ENCODE peak calls at places on chromosomes 6 and 20, in seven cellular contexts. M, E, D, T, O, J and L are unnamed samples.

GRCh38 chr6:130362128-130362527 is 3.7 kb upstream of the TMEM200A start:
- DNase-seq in M (no peak), E (peak), D (no peak), T (no peak), O (no peak), J (no peak), L (no peak)

GRCh38 chr20:17614812-17615644 is 45.2 kb downstream of the DSTN start:
- DNase-seq in M (no peak), E (no peak), D (no peak), T (peak), O (no peak), J (no peak), L (no peak)

GRCh38 chr6:40587240-40588069 is at the start of gene LRFN2:
- DNase-seq in M (peak), E (peak), D (peak), T (peak), O (peak), J (peak), L (peak)

GRCh38 chr6:166308769-166309589 is 787 bp upstream of the PRR18 start:
- DNase-seq in M (no peak), E (no peak), D (no peak), T (no peak), O (no peak), J (no peak), L (no peak)

GRCh38 chr20:347640-348484 is 951 bp downstream of the NRSN2 start:
- DNase-seq in M (peak), E (peak), D (peak), T (peak), O (peak), J (no peak), L (peak)

GRCh38 chr6:137175157-137175889 is 1.9 kb upstream of the IL22RA2 start:
- DNase-seq in M (no peak), E (no peak), D (no peak), T (no peak), O (no peak), J (no peak), L (no peak)

GRCh38 chr6:163263998-163264661 is 150.4 kb upstream of the QKI start:
- DNase-seq in M (peak), E (no peak), D (no peak), T (no peak), O (no peak), J (no peak), L (no peak)

GRCh38 chr20:50957276-50957675 is 1.1 kb downstream of the DPM1 start:
- DNase-seq in M (no peak), E (no peak), D (peak), T (no peak), O (no peak), J (no peak), L (no peak)

GRCh38 chr6:38489951-38490350 is 149.8 kb downstream of the BTBD9 start:
- DNase-seq in M (no peak), E (no peak), D (peak), T (no peak), O (no peak), J (no peak), L (no peak)

GRCh38 chr20:59082077-59082740 is 39.6 kb upstream of the PRELID3B start:
- DNase-seq in M (no peak), E (no peak), D (peak), T (no peak), O (no peak), J (peak), L (peak)

GRCh38 chr20:24093666-24094065 is 105.1 kb upstream of the GGTLC1 start:
- DNase-seq in M (no peak), E (no peak), D (no peak), T (no peak), O (no peak), J (no peak), L (no peak)

GRCh38 chr6:147881432-147881831 is 372.9 kb downstream of the SAMD5 start:
- DNase-seq in M (no peak), E (no peak), D (no peak), T (no peak), O (no peak), J (no peak), L (no peak)

GRCh38 chr6:21748343-21749063 is 155.0 kb downstream of the SOX4 start:
- DNase-seq in M (no peak), E (no peak), D (peak), T (no peak), O (no peak), J (no peak), L (peak)

GRCh38 chr20:6838181-6838826 is 70.8 kb downstream of the BMP2 start:
- DNase-seq in M (no peak), E (no peak), D (no peak), T (no peak), O (no peak), J (no peak), L (no peak)

GRCh38 chr20:16761305-16761829 is 13.2 kb downstream of the OTOR start:
- DNase-seq in M (no peak), E (peak), D (peak), T (no peak), O (peak), J (peak), L (peak)

GRCh38 chr6:46323312-46323965 is 152.7 kb upstream of the ENPP5 start:
- DNase-seq in M (no peak), E (no peak), D (peak), T (no peak), O (no peak), J (no peak), L (no peak)

GRCh38 chr6:114194362-114195343 is 148.2 kb downstream of the HS3ST5 start:
- DNase-seq in M (no peak), E (peak), D (peak), T (no peak), O (peak), J (no peak), L (no peak)

GRCh38 chr6:134352786-134353480 is 35.0 kb upstream of the SGK1 start:
- DNase-seq in M (no peak), E (no peak), D (peak), T (no peak), O (no peak), J (no peak), L (no peak)

GRCh38 chr20:18750735-18751134 is 62.8 kb upstream of the SCP2D1 start:
- DNase-seq in M (no peak), E (no peak), D (no peak), T (no peak), O (no peak), J (no peak), L (peak)

GRCh38 chr6:14804444-14805210 is 441.2 kb upstream of the JARID2 start:
- DNase-seq in M (peak), E (peak), D (peak), T (peak), O (peak), J (no peak), L (peak)

GRCh38 chr6:27161946-27162603 is 85.4 kb upstream of the PRSS16 start:
- DNase-seq in M (no peak), E (peak), D (peak), T (no peak), O (no peak), J (peak), L (peak)

GRCh38 chr6:119351005-119351394 is 1.4 kb upstream of the MAN1A1 start:
- DNase-seq in M (no peak), E (no peak), D (peak), T (no peak), O (no peak), J (peak), L (peak)

GRCh38 chr6:167270499-167271307 is 20.4 kb upstream of the UNC93A start:
- DNase-seq in M (no peak), E (no peak), D (no peak), T (peak), O (no peak), J (no peak), L (peak)

GRCh38 chr6:94894300-94894699 is 683.0 kb upstream of the MANEA start:
- DNase-seq in M (no peak), E (no peak), D (no peak), T (no peak), O (no peak), J (no peak), L (no peak)

GRCh38 chr6:6940031-6940664 is 167.6 kb upstream of the RREB1 start:
- DNase-seq in M (no peak), E (no peak), D (no peak), T (no peak), O (no peak), J (no peak), L (no peak)

GRCh38 chr6:160679402-160679769 is 15.3 kb upstream of the LPA start:
- DNase-seq in M (no peak), E (peak), D (no peak), T (no peak), O (no peak), J (no peak), L (no peak)

GRCh38 chr20:13251556-13251955 is 30.5 kb downstream of the ISM1 start:
- DNase-seq in M (no peak), E (no peak), D (no peak), T (no peak), O (no peak), J (no peak), L (no peak)

GRCh38 chr6:6125495-6125894 is 118.8 kb upstream of the NRN1 start:
- DNase-seq in M (no peak), E (peak), D (no peak), T (no peak), O (no peak), J (no peak), L (no peak)

GRCh38 chr20:20710847-20711315 is 1.6 kb downstream of the RALGAPA2 start:
- DNase-seq in M (no peak), E (no peak), D (no peak), T (no peak), O (no peak), J (no peak), L (peak)

GRCh38 chr6:14025160-14025559 is 92.4 kb upstream of the CD83 start:
- DNase-seq in M (no peak), E (no peak), D (no peak), T (no peak), O (no peak), J (no peak), L (no peak)

GRCh38 chr20:61159940-61160688 is 91.9 kb upstream of the CDH4 start:
- DNase-seq in M (no peak), E (peak), D (no peak), T (no peak), O (no peak), J (no peak), L (no peak)

GRCh38 chr20:24957326-24957996 is 8.4 kb downstream of the CST7 start:
- DNase-seq in M (no peak), E (no peak), D (no peak), T (peak), O (no peak), J (no peak), L (no peak)

GRCh38 chr20:3082306-3082951 is 2.1 kb downstream of the AVP start:
- DNase-seq in M (no peak), E (peak), D (no peak), T (no peak), O (no peak), J (no peak), L (no peak)

GRCh38 chr6:140101367-140101766 is 726.9 kb upstream of the CITED2 start:
- DNase-seq in M (no peak), E (no peak), D (peak), T (no peak), O (peak), J (no peak), L (peak)

GRCh38 chr6:144582939-144583613 is 297.9 kb downstream of the UTRN start:
- DNase-seq in M (peak), E (peak), D (peak), T (no peak), O (peak), J (no peak), L (peak)

GRCh38 chr6:81511423-81511822 is 241.1 kb downstream of the TENT5A start:
- DNase-seq in M (no peak), E (no peak), D (no peak), T (no peak), O (no peak), J (no peak), L (peak)

DNA sequence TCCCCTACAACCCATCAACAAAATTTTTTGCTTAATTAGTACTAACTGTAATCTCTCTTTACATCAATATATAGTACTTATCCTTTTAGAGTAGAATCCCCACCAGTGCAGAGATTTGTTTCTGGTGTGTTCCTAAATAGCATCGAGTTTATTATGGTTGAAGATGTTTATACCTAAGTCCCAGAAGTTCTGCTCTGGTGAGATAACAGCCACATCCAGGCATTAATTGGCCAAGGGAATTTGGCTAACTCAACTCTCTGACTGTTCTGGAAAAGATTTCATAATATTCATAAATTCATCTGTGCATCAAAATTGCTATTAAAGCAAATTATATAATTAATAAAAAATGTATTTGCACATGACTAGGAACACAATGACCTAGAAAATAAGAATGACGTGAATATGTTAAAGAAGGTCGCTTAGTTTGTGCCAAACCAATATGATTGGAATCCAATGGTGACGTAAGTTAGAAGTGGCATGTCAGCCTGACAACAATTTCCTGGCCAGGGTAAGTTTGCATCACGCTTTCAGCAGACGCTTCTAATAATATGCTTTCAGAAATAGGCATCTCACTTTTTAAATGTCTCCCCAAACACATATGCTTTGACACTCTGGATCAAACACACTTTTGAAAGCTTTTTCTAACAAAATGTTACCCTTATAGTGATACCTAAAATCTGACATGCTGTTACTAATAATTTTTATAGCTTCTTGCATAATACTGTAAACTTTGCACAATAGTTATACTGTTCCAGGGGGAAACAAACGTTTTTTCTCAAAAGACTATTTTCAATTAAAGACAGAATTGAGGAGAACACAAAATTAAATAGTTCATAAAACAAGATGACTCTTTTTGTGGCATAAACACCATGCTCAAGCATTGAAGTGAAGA is 236.7 kb downstream of the TENT5A start:
- DNase-seq in M (no peak), E (no peak), D (no peak), T (no peak), O (no peak), J (no peak), L (no peak)
- H3K27ac ChIP-seq in M (peak), E (no peak), D (no peak), T (no peak), O (peak), J (no peak), L (no peak)

DNA sequence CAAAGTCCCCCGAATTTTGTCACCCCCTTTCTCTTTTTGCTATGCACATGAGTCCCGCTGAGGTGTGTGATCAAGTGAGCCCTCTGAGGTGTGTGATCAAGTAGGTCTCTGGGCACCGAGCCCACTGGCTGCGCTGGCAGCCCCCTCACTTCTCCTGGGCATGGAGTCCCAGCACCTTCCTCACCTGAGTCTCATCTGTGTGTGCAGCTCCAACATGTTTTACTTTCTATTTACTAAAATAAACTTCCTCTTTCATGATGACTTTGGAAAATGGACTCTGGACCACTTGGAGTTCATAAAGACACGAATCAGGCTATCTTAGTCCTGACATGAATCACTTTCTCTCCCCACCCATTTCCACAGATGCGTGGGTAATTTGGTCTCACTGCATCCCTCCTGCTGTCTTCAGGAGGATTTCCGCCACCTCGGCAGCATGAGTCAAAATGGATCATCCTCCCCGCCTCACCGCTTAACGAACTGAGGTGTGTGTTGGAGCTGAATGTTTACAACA is 39.8 kb downstream of the PRDM1 start:
- DNase-seq in M (no peak), E (no peak), D (peak), T (no peak), O (no peak), J (no peak), L (peak)
- H3K4me3 ChIP-seq in M (no peak), E (no peak), D (no peak), T (no peak), O (no peak), J (no peak), L (peak)

GRCh38 chr20:63825331-63826118 is 5.5 kb downstream of the ZBTB46 start:
- DNase-seq in M (no peak), E (no peak), D (no peak), T (no peak), O (no peak), J (no peak), L (no peak)
- H3K27ac ChIP-seq in M (peak), E (peak), D (no peak), T (no peak), O (no peak), J (no peak), L (no peak)

GRCh38 chr6:25655746-25656145 is 3.7 kb downstream of the SCGN start:
- DNase-seq in M (no peak), E (no peak), D (no peak), T (no peak), O (no peak), J (no peak), L (no peak)

GRCh38 chr6:25649611-25650010 is 2.4 kb upstream of the SCGN start:
- DNase-seq in M (no peak), E (no peak), D (no peak), T (no peak), O (no peak), J (no peak), L (no peak)

GRCh38 chr6:25652007-25652515 is at the start of gene SCGN:
- DNase-seq in M (peak), E (peak), D (peak), T (peak), O (peak), J (no peak), L (peak)
- H3K4me3 ChIP-seq in M (peak), E (peak), D (no peak), T (no peak), O (peak), J (no peak), L (no peak)

GRCh38 chr6:117676577-117677218 is 1.4 kb downstream of the NUS1 start:
- DNase-seq in M (no peak), E (no peak), D (peak), T (no peak), O (no peak), J (no peak), L (no peak)

GRCh38 chr6:117674503-117674902 is 766 bp upstream of the NUS1 start:
- DNase-seq in M (no peak), E (no peak), D (no peak), T (no peak), O (no peak), J (no peak), L (no peak)

GRCh38 chr6:117677553-117678131 is 2.4 kb downstream of the NUS1 start:
- DNase-seq in M (no peak), E (no peak), D (peak), T (no peak), O (no peak), J (no peak), L (no peak)

DNA sequence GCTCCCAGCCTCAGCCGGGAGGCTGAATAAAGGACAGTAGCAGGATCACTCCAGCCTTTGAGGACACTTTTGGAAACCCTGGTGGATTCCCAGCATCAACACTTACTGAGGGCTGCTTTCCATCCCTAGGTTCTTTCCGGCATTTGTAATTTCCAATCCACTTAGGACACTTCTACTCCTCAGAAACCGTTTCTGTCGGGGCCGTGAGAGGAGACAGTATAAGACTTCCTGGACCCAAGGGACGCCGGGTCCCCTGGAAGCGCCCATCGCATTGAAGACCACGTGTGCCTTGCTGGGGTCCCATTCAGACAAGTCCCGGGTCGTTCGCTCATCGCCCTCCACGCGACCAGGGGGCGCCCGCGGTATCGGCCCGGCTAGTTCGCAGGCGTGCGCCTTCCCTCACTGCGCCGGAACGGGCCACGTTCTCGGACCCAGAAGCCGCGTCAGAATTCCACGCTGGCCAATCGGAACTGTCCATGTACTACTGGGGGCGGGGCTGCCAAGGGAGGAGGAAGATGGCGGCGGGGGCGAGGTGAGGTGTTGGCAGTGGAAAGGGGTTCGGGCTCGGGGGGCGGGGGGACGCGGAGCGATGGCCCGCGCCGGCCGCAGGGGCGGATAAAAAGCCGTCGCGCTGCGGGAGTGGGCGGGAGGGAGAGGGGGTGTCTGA is at the start of gene NUS1:
- DNase-seq in M (peak), E (peak), D (peak), T (peak), O (peak), J (peak), L (peak)
- H3K27ac ChIP-seq in M (peak), E (peak), D (peak), T (no peak), O (peak), J (peak), L (no peak)